ENCODE peak calls at places on chromosome 15, in five cellular contexts. D is fibroblast of pulmonary artery, B is RWPE1, H is transverse colon, N is foreskin fibroblast. Z is an unnamed sample.

GRCh38 chr15:60026555-60026954 is 22.4 kb downstream of the FOXB1 start:
- DNase-seq in D (peak; percentile 27), B (no peak), H (no peak), N (peak; percentile 6), Z (no peak)

GRCh38 chr15:66017009-66017408 is 147.7 kb downstream of the RAB11A start:
- DNase-seq in D (no peak), B (no peak), H (no peak), N (no peak), Z (no peak)

GRCh38 chr15:22942877-22943276 is 37.3 kb downstream of the CYFIP1 start:
- DNase-seq in D (no peak), B (no peak), H (no peak), N (no peak), Z (no peak)

GRCh38 chr15:67882487-67883227 is 42.8 kb upstream of the RNU6-1 start:
- DNase-seq in D (peak; percentile 45), B (no peak), H (no peak), N (no peak), Z (no peak)

GRCh38 chr15:66156310-66156975 is 97.1 kb downstream of the MEGF11 start:
- DNase-seq in D (no peak), B (no peak), H (no peak), N (no peak), Z (no peak)

GRCh38 chr15:96088592-96088991 is 241.9 kb upstream of the NR2F2 start:
- DNase-seq in D (no peak), B (no peak), H (no peak), N (no peak), Z (no peak)

GRCh38 chr15:77483426-77483825 is 62.7 kb downstream of the HMG20A start:
- DNase-seq in D (no peak), B (no peak), H (no peak), N (no peak), Z (no peak)

GRCh38 chr15:25787855-25788521 is 75.1 kb downstream of the ATP10A start:
- DNase-seq in D (no peak), B (no peak), H (peak; percentile 21), N (peak; percentile 73), Z (peak; percentile 44)

GRCh38 chr15:53266176-53266575 is 476.0 kb upstream of the ONECUT1 start:
- DNase-seq in D (no peak), B (no peak), H (no peak), N (no peak), Z (no peak)

GRCh38 chr15:33735637-33736247 is 232.6 kb upstream of the CHRM5 start:
- DNase-seq in D (peak; percentile 64), B (peak; percentile 37), H (peak; percentile 14), N (peak; percentile 60), Z (no peak)

GRCh38 chr15:39553947-39554731 is 26.7 kb upstream of the THBS1 start:
- DNase-seq in D (no peak), B (no peak), H (peak; percentile 58), N (no peak), Z (no peak)

GRCh38 chr15:40238481-40238926 is 359 bp upstream of the PAK6 start:
- DNase-seq in D (no peak), B (no peak), H (no peak), N (no peak), Z (no peak)

GRCh38 chr15:66595937-66596545 is 30.2 kb upstream of the LCTL start:
- DNase-seq in D (no peak), B (no peak), H (no peak), N (peak; percentile 48), Z (peak; percentile 8)

GRCh38 chr15:92955706-92956105 is 55.6 kb downstream of the CHD2 start:
- DNase-seq in D (no peak), B (no peak), H (no peak), N (no peak), Z (no peak)

GRCh38 chr15:92953997-92954396 is 53.9 kb downstream of the CHD2 start:
- DNase-seq in D (no peak), B (no peak), H (no peak), N (no peak), Z (no peak)

GRCh38 chr15:92952451-92952850 is 52.3 kb downstream of the CHD2 start:
- DNase-seq in D (no peak), B (no peak), H (no peak), N (no peak), Z (no peak)

GRCh38 chr15:92953569-92953968 is 53.4 kb downstream of the CHD2 start:
- DNase-seq in D (no peak), B (no peak), H (no peak), N (no peak), Z (no peak)

GRCh38 chr15:92954578-92954977 is 54.5 kb downstream of the CHD2 start:
- DNase-seq in D (no peak), B (no peak), H (no peak), N (no peak), Z (no peak)
- TF ChIP-seq CTCF in D (peak; percentile 42), B (no peak), H (peak; percentile 19), N (peak; percentile 9), Z (peak; percentile 65)

GRCh38 chr15:74937602-74938371 is at the start of gene COX5A:
- DNase-seq in D (peak; percentile 97), B (peak; percentile 91), H (peak; percentile 94), N (peak; percentile 99), Z (peak; percentile 94)
- TF ChIP-seq CTCF in D (no peak), B (no peak), H (no peak), N (no peak), Z (no peak)

GRCh38 chr15:45136378-45136764 is 6.6 kb downstream of the DUOX1 start:
- DNase-seq in D (no peak), B (no peak), H (no peak), N (no peak), Z (no peak)

GRCh38 chr15:45132844-45133560 is 3.2 kb downstream of the DUOX1 start:
- DNase-seq in D (no peak), B (no peak), H (no peak), N (no peak), Z (no peak)

GRCh38 chr15:45133561-45133920 is 3.7 kb downstream of the DUOX1 start:
- DNase-seq in D (no peak), B (no peak), H (no peak), N (no peak), Z (no peak)

GRCh38 chr15:45134046-45134445 is 4.3 kb downstream of the DUOX1 start:
- DNase-seq in D (no peak), B (no peak), H (no peak), N (no peak), Z (no peak)

GRCh38 chr15:45134682-45135604 is 5.1 kb downstream of the DUOX1 start:
- DNase-seq in D (no peak), B (no peak), H (peak; percentile 51), N (no peak), Z (no peak)
- TF ChIP-seq CTCF in D (no peak), B (no peak), H (peak; percentile 40), N (no peak), Z (no peak)

GRCh38 chr15:99704444-99704838 is 28.8 kb downstream of the LYSMD4 start:
- DNase-seq in D (peak; percentile 95), B (peak; percentile 65), H (no peak), N (peak; percentile 90), Z (peak; percentile 84)

GRCh38 chr15:99707481-99708270 is 25.6 kb downstream of the LYSMD4 start:
- DNase-seq in D (no peak), B (peak; percentile 36), H (no peak), N (peak; percentile 90), Z (peak; percentile 73)

GRCh38 chr15:99706557-99707303 is 26.5 kb downstream of the LYSMD4 start:
- DNase-seq in D (no peak), B (no peak), H (no peak), N (peak; percentile 41), Z (no peak)

GRCh38 chr15:99702895-99703602 is 30.2 kb downstream of the LYSMD4 start:
- DNase-seq in D (peak; percentile 54), B (no peak), H (no peak), N (peak; percentile 49), Z (no peak)

GRCh38 chr15:99703603-99704443 is 29.4 kb downstream of the LYSMD4 start:
- DNase-seq in D (peak; percentile 95), B (peak; percentile 81), H (no peak), N (peak; percentile 90), Z (peak; percentile 88)
- TF ChIP-seq CTCF in D (peak; percentile 72), B (peak; percentile 65), H (peak; percentile 54), N (peak; percentile 51), Z (peak; percentile 70)

DNA sequence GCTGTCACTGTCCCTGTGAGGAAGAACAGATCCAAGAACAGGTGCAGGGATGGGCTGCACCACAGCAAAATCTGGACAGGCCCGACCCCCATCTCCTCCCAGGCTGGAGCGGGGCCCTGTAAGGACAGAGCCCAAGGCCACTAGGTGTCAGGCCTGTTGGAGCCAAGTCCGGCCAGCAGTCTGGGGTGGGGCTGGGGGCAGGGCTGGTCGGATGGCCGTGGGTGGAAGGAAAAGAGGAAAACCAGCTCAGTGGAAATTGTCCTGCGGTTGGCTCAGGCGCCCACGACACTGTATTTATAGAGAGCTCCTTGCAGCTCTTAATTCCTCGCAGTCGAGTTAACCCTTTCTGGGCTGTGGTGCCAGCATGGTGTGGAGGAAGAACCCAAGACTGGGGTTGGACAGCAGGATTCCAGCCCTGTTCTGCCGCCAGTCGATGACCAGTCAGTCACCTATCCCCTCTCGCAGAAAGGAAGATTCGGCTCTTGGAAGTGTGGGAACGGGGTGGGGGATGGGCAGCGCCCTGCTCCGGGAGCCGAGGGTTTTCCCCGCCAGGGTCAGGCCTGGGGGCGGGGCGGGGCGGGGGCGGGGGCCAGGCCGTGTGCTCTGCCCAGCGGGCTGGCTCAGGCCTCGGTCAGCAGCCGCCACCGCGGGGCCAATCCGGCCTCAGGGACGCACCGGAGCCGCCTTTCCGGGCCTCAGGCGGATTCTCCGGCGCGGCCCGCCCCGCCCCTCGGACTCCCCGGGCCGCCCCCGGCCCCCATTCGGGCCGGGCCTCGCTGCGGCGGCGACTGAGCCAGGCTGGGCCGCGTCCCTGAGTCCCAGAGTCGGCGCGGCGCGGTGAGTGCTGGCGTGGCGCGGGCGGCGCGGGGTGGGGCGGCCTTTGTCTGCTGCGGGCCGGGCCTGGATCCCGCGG is at the start of gene CD276:
- DNase-seq in D (peak; percentile 65), B (peak; percentile 77), H (peak; percentile 73), N (peak; percentile 92), Z (peak; percentile 67)
- TF ChIP-seq CTCF in D (peak; percentile 10), B (peak; percentile 17), H (no peak), N (peak; percentile 38), Z (peak; percentile 68)

DNA sequence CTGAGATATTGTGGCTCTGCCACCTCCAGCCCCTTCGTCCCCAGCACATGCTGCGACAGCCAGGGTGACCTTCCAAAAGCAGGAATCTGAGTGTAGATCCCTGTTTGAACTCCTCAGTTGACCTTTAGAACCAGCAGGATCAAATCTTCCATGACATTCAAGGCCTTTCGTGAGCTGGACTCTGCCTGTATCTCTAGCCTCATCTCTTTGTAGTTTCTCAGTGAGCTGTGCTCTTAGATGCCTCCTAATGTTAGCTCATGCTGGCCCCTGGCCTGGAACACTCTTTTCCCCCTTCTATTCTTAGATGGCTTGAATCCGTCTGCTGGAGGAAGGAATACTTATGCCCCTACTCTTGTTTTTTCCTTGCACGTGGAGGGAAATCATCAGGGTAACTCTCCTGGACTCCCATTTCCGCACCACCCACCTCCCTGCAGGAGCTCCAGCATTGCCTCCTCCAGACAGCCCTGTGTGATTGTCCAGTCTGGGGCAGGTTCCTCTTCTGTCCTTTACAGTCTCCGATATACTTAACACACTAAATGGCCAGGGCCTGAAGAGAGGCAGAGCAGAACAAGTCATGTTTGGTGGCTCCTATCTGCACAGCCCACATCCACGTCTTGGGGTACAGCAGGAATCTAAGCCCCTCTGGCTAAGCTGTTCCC is 26.7 kb upstream of the CHRNB4 start:
- DNase-seq in D (no peak), B (no peak), H (no peak), N (no peak), Z (no peak)
- TF ChIP-seq CTCF in D (no peak), B (no peak), H (no peak), N (no peak), Z (no peak)

GRCh38 chr15:31487811-31488436 is 161.3 kb downstream of the KLF13 start:
- DNase-seq in D (peak; percentile 18), B (peak; percentile 18), H (no peak), N (peak; percentile 80), Z (peak; percentile 11)
- TF ChIP-seq CTCF in D (peak; percentile 13), B (no peak), H (no peak), N (no peak), Z (no peak)

GRCh38 chr15:35437157-35437556 is 108.8 kb downstream of the DPH6 start:
- DNase-seq in D (peak; percentile 34), B (no peak), H (no peak), N (peak; percentile 36), Z (peak; percentile 35)
- TF ChIP-seq CTCF in D (peak; percentile 30), B (no peak), H (no peak), N (peak; percentile 31), Z (peak; percentile 71)